ENCODE peak calls at places on chromosomes 3 and 15, in nine cellular contexts. G is ascending aorta, K is mucosa of descending colon, B is GM12865, M is fibroblast of pulmonary artery, L is transverse colon, W is MCF 10A, Z is D721Med, E is GM12864. H is an unnamed sample.

GRCh38 chr15:87976552-87976951 is 280.0 kb downstream of the NTRK3 start:
- DNase-seq in G (no peak), K (no peak), B (no peak), M (no peak), L (no peak), W (no peak), Z (no peak), E (no peak), H (no peak)

GRCh38 chr3:161221881-161222600 is 930 bp downstream of the NMD3 start:
- DNase-seq in G (no peak), K (peak), B (peak), M (peak), L (peak), W (peak), Z (no peak), E (no peak), H (peak)

GRCh38 chr15:61830536-61831330 is 229.5 kb downstream of the VPS13C start:
- DNase-seq in G (no peak), K (no peak), B (no peak), M (no peak), L (no peak), W (no peak), Z (no peak), E (no peak), H (no peak)

GRCh38 chr15:57923311-57923710 is 142.2 kb downstream of the ALDH1A2 start:
- DNase-seq in G (no peak), K (no peak), B (no peak), M (peak), L (peak), W (peak), Z (no peak), E (no peak), H (no peak)

GRCh38 chr3:156769661-156770654 is 56.2 kb upstream of the LEKR1 start:
- DNase-seq in G (no peak), K (no peak), B (no peak), M (no peak), L (no peak), W (no peak), Z (no peak), E (no peak), H (no peak)

GRCh38 chr3:5051772-5052171 is 70.3 kb upstream of the ARL8B start:
- DNase-seq in G (no peak), K (no peak), B (peak), M (no peak), L (no peak), W (no peak), Z (no peak), E (no peak), H (peak)

GRCh38 chr3:36991923-36992805 is 767 bp downstream of the EPM2AIP1 start:
- DNase-seq in G (peak), K (no peak), B (peak), M (peak), L (peak), W (peak), Z (no peak), E (no peak), H (no peak)

GRCh38 chr15:41494922-41495735 is 1.5 kb downstream of the ITPKA start:
- DNase-seq in G (no peak), K (peak), B (peak), M (no peak), L (no peak), W (no peak), Z (no peak), E (no peak), H (peak)

GRCh38 chr3:139318431-139318816 is 25.4 kb upstream of the MRPS22 start:
- DNase-seq in G (no peak), K (no peak), B (no peak), M (no peak), L (no peak), W (peak), Z (no peak), E (no peak), H (no peak)

GRCh38 chr3:97350976-97351375 is 413.6 kb upstream of the ARL6 start:
- DNase-seq in G (no peak), K (no peak), B (no peak), M (no peak), L (no peak), W (no peak), Z (no peak), E (no peak), H (no peak)

GRCh38 chr3:173399001-173399400 is 1.5 kb downstream of the NLGN1 start:
- DNase-seq in G (no peak), K (no peak), B (no peak), M (no peak), L (no peak), W (no peak), Z (no peak), E (no peak), H (no peak)

GRCh38 chr15:75640483-75641175 is 605 bp upstream of the IMP3 start:
- DNase-seq in G (no peak), K (no peak), B (peak), M (peak), L (no peak), W (peak), Z (no peak), E (no peak), H (no peak)

GRCh38 chr3:65996605-65997004 is 42.1 kb downstream of the MAGI1 start:
- DNase-seq in G (no peak), K (no peak), B (no peak), M (peak), L (no peak), W (peak), Z (no peak), E (no peak), H (no peak)

GRCh38 chr3:190056795-190057194 is 63.9 kb downstream of the P3H2 start:
- DNase-seq in G (no peak), K (no peak), B (no peak), M (no peak), L (no peak), W (no peak), Z (no peak), E (no peak), H (no peak)

GRCh38 chr3:94440767-94441493 is 378.1 kb downstream of the NSUN3 start:
- DNase-seq in G (no peak), K (no peak), B (no peak), M (peak), L (no peak), W (peak), Z (no peak), E (no peak), H (no peak)

GRCh38 chr15:98315951-98316350 is 332.4 kb upstream of the IGF1R start:
- DNase-seq in G (no peak), K (no peak), B (no peak), M (no peak), L (no peak), W (no peak), Z (no peak), E (no peak), H (no peak)

GRCh38 chr3:27724459-27725197 is 2.5 kb upstream of the EOMES start:
- DNase-seq in G (no peak), K (no peak), B (no peak), M (no peak), L (no peak), W (no peak), Z (no peak), E (no peak), H (no peak)

GRCh38 chr3:178480274-178480673 is 56.0 kb upstream of the KCNMB2 start:
- DNase-seq in G (no peak), K (no peak), B (peak), M (no peak), L (no peak), W (no peak), Z (no peak), E (no peak), H (no peak)

GRCh38 chr3:115861166-115861733 is 237.9 kb downstream of the GAP43 start:
- DNase-seq in G (no peak), K (no peak), B (peak), M (no peak), L (no peak), W (no peak), Z (no peak), E (no peak), H (no peak)
- TF ChIP-seq CTCF in G (no peak), K (no peak), B (peak), M (peak), L (no peak), W (no peak), Z (no peak), E (no peak), H (no peak)

GRCh38 chr3:163491714-163492113 is 1586.6 kb downstream of the SI start:
- DNase-seq in G (no peak), K (no peak), B (no peak), M (no peak), L (no peak), W (no peak), Z (no peak), E (no peak), H (no peak)

DNA sequence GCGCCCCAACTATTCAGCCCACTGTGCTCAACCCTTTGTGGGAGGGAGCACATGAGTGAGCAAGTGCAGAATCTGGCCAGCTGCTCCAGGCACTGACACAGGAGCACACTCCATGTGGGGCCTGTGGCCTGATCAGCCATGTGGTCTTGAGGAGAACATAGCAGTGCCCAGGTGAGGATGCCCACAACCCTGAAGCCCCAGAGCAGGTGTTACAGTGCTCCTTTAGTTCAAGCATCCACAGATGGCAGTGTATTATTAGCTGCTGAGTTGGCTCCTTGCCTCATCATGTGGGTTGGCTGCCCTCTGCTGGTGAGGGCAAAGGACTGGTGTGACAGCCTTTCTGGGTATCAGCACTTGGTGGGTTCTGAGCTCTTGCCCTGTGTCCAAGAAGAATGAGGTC is 1588.2 kb downstream of the SI start:
- DNase-seq in G (no peak), K (peak), B (peak), M (peak), L (peak), W (peak), Z (no peak), E (no peak), H (peak)
- TF ChIP-seq CTCF in G (peak), K (no peak), B (peak), M (peak), L (peak), W (peak), Z (peak), E (peak), H (peak)

GRCh38 chr3:184531580-184532290 is 29.9 kb upstream of the EPHB3 start:
- DNase-seq in G (no peak), K (no peak), B (no peak), M (peak), L (no peak), W (no peak), Z (no peak), E (no peak), H (no peak)

GRCh38 chr3:184523825-184524615 is 37.6 kb upstream of the EPHB3 start:
- DNase-seq in G (no peak), K (no peak), B (no peak), M (peak), L (no peak), W (peak), Z (no peak), E (no peak), H (no peak)

GRCh38 chr3:184525337-184526157 is 36.0 kb upstream of the EPHB3 start:
- DNase-seq in G (no peak), K (peak), B (no peak), M (no peak), L (no peak), W (peak), Z (no peak), E (no peak), H (no peak)

GRCh38 chr3:184524981-184525336 is 36.6 kb upstream of the EPHB3 start:
- DNase-seq in G (no peak), K (no peak), B (no peak), M (no peak), L (no peak), W (no peak), Z (no peak), E (no peak), H (no peak)

DNA sequence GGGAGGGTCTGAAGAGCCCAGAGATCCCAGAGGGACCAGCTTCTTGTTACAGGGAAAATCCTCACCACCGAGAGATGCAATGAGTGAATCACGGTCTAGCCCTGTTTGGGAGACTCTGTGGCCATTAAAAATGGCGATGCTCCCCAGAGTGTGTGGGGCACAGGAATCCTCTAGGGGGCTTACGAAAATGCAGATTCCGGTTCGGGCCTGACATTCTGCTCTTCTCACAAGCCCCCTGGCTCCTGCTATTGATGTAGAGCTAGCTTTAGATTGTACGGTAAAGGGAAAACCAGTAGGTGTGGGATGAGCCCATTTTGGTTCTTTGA is 35.5 kb upstream of the EPHB3 start:
- DNase-seq in G (no peak), K (no peak), B (no peak), M (no peak), L (no peak), W (no peak), Z (no peak), E (no peak), H (no peak)
- TF ChIP-seq CTCF in G (no peak), K (no peak), B (no peak), M (no peak), L (no peak), W (no peak), Z (no peak), E (peak), H (no peak)

DNA sequence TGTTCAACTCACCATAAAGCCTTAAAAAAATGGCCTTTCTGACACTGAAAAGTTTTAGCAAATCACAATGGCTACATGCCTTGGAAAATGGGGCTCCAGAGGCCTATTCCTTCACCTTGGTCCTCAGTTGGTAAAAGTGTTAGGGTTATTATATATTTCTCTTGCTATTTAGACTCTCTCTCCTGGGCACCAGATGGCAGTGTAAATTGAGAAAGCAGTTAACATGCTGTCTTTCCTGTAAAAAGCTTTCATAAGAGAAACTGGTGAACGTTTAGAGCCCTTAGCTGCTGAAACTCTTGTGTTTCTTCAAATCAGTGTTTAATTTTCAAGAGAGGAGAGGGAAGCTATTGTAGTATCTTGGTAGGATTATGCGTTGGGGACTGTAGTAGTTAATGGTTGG is 89.9 kb downstream of the LRTM1 start:
- DNase-seq in G (no peak), K (no peak), B (no peak), M (peak), L (no peak), W (peak), Z (no peak), E (no peak), H (no peak)
- TF ChIP-seq CTCF in G (no peak), K (no peak), B (no peak), M (peak), L (no peak), W (peak), Z (no peak), E (no peak), H (no peak)

DNA sequence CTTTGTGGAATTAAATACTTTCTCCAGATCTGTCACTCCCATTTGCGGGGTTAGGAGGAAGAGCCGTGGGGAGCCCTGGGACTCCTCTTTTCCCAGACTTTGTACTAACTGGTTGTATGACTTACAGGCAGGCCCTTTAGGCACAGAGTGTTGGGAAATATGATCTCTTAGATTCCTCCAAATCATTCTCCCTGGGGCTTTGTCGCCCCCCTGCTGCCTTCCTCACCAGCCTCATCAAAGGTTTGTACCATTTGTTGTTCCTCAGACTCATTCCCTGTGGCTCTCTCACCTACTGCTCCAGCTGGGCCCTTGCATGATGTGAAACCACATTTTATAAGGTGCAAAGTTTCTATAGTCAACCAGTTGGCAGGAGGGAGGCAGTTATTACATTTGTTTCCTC is 56.4 kb downstream of the CRYGS start:
- DNase-seq in G (no peak), K (no peak), B (no peak), M (no peak), L (no peak), W (peak), Z (no peak), E (no peak), H (no peak)
- TF ChIP-seq CTCF in G (no peak), K (no peak), B (no peak), M (no peak), L (no peak), W (no peak), Z (no peak), E (no peak), H (no peak)

GRCh38 chr15:100433304-100433703 is 91.5 kb upstream of the ADAMTS17 start:
- DNase-seq in G (no peak), K (no peak), B (no peak), M (no peak), L (no peak), W (no peak), Z (no peak), E (no peak), H (no peak)
- TF ChIP-seq CTCF in G (no peak), K (no peak), B (no peak), M (no peak), L (no peak), W (no peak), Z (no peak), E (no peak), H (no peak)

GRCh38 chr15:48974865-48975264 is 11.1 kb upstream of the SHC4 start:
- DNase-seq in G (no peak), K (no peak), B (no peak), M (peak), L (no peak), W (no peak), Z (no peak), E (no peak), H (no peak)
- TF ChIP-seq CTCF in G (no peak), K (no peak), B (no peak), M (peak), L (no peak), W (no peak), Z (no peak), E (peak), H (no peak)

H was measured in GM10248.